ENCODE peak calls at places on chromosomes 5 and 9, in seven cellular contexts. Z, V, O, M, G, L and Y are unnamed samples.
A peak's percentile ranks its signal among the peaks of the same experiment; 100 is the strongest.

GRCh38 chr5:156186760-156187159 is 140.2 kb upstream of the SGCD start:
- DNase-seq in Z (no peak), M (no peak), L (no peak), O (no peak), G (no peak), V (no peak), Y (no peak)

GRCh38 chr9:110133608-110134214 is 74.2 kb downstream of the C9orf152 start:
- DNase-seq in M (no peak), G (no peak), L (no peak), Z (no peak), V (no peak), O (no peak), Y (no peak)

GRCh38 chr9:134943411-134943810 is 25.7 kb upstream of the FCN1 start:
- DNase-seq in Z (no peak), G (no peak), O (no peak), L (no peak), V (no peak), M (no peak), Y (no peak)

GRCh38 chr9:137665697-137666504 is 47.1 kb downstream of the EHMT1 start:
- DNase-seq in V (no peak), M (peak; percentile 82), Z (no peak), O (no peak), G (no peak), L (no peak), Y (no peak)

GRCh38 chr5:33891731-33892418 is at the start of gene ADAMTS12:
- DNase-seq in L (peak; percentile 44), O (no peak), M (peak; percentile 85), Z (no peak), V (no peak), G (no peak), Y (no peak)

GRCh38 chr5:123035320-123035949 is 1.1 kb downstream of the PPIC start:
- DNase-seq in M (peak; percentile 55), G (no peak), Z (peak; percentile 5), O (no peak), V (no peak), L (peak; percentile 58), Y (no peak)

GRCh38 chr9:127818574-127818973 is 15.9 kb downstream of the FPGS start:
- DNase-seq in M (no peak), Z (no peak), G (no peak), V (no peak), L (no peak), O (no peak), Y (no peak)

GRCh38 chr9:121861501-121862180 is 210.2 kb downstream of the DAB2IP start:
- DNase-seq in G (no peak), L (no peak), V (no peak), O (no peak), M (peak; percentile 67), Z (no peak), Y (no peak)

GRCh38 chr5:59322887-59323286 is 570.6 kb downstream of the PDE4D start:
- DNase-seq in M (no peak), V (no peak), G (no peak), Z (no peak), L (no peak), O (no peak), Y (no peak)

GRCh38 chr5:179906795-179907569 is 715 bp downstream of the TBC1D9B start:
- DNase-seq in M (peak; percentile 60), L (peak; percentile 40), O (no peak), G (no peak), Z (peak; percentile 30), V (no peak), Y (peak; percentile 51)

GRCh38 chr5:8458038-8458383 is 589.1 kb downstream of the MTRR start:
- DNase-seq in O (no peak), M (no peak), Z (no peak), G (no peak), L (peak; percentile 83), V (peak; percentile 33), Y (no peak)

GRCh38 chr9:20384642-20385041 is 237.7 kb downstream of the MLLT3 start:
- DNase-seq in V (no peak), G (no peak), M (no peak), O (no peak), Z (no peak), L (no peak), Y (no peak)

GRCh38 chr9:137269231-137269772 is 8.2 kb upstream of the TOR4A start:
- DNase-seq in G (no peak), Z (no peak), M (no peak), L (no peak), O (no peak), V (no peak), Y (no peak)

GRCh38 chr9:13915591-13916301 is 398.2 kb downstream of the NFIB start:
- DNase-seq in V (no peak), Z (no peak), G (no peak), M (no peak), L (no peak), O (no peak), Y (no peak)

GRCh38 chr5:154368041-154368800 is 77.6 kb upstream of the SAP30L start:
- DNase-seq in Z (no peak), G (no peak), L (peak; percentile 12), O (no peak), M (peak; percentile 55), V (no peak), Y (no peak)

GRCh38 chr5:88428633-88429032 is 160.0 kb upstream of the TMEM161B start:
- DNase-seq in M (no peak), G (no peak), L (no peak), O (no peak), Z (no peak), V (no peak), Y (no peak)

GRCh38 chr9:113011911-113012381 is at the start of gene ZNF883:
- DNase-seq in Z (peak; percentile 27), O (no peak), G (peak; percentile 70), L (peak; percentile 90), M (peak; percentile 78), V (peak; percentile 41), Y (peak; percentile 2)

GRCh38 chr9:93475108-93475507 is 21.7 kb upstream of the FAM120AOS start:
- DNase-seq in V (no peak), Z (no peak), M (no peak), L (no peak), O (no peak), G (no peak), Y (no peak)

GRCh38 chr5:179407191-179408175 is 62.2 kb upstream of the ADAMTS2 start:
- DNase-seq in G (no peak), M (no peak), L (no peak), Z (no peak), O (no peak), V (no peak), Y (peak; percentile 37)

GRCh38 chr5:135233477-135233876 is 165.6 kb downstream of the MACROH2A1 start:
- DNase-seq in V (no peak), M (no peak), L (no peak), O (no peak), Z (no peak), G (no peak), Y (no peak)

GRCh38 chr9:87816041-87816440 is 66.6 kb upstream of the SPATA31E1 start:
- DNase-seq in O (no peak), Z (no peak), V (no peak), L (peak; percentile 45), M (no peak), G (peak; percentile 1), Y (no peak)

GRCh38 chr5:130715541-130715940 is 449.5 kb downstream of the HINT1 start:
- DNase-seq in V (no peak), G (no peak), L (no peak), Z (no peak), O (no peak), M (no peak), Y (no peak)

GRCh38 chr5:110371725-110372041 is 354.8 kb downstream of the TMEM232 start:
- DNase-seq in M (no peak), G (no peak), V (no peak), Z (no peak), O (no peak), L (no peak), Y (no peak)

GRCh38 chr9:116152390-116152789 is 1.2 kb upstream of the PAPPA start:
- DNase-seq in M (no peak), O (no peak), G (peak; percentile 14), L (peak; percentile 56), Z (no peak), V (no peak), Y (no peak)

GRCh38 chr5:170681013-170681433 is 102.5 kb upstream of the GABRP start:
- DNase-seq in M (peak; percentile 80), L (peak; percentile 7), Z (peak; percentile 46), O (no peak), G (no peak), V (no peak), Y (no peak)

GRCh38 chr9:112145886-112146285 is 29.2 kb downstream of the SUSD1 start:
- DNase-seq in V (no peak), M (no peak), G (no peak), O (no peak), L (no peak), Z (no peak), Y (no peak)

GRCh38 chr5:68196876-68197275 is 18.7 kb upstream of the PIK3R1 start:
- DNase-seq in Z (no peak), M (no peak), O (no peak), V (no peak), L (no peak), G (no peak), Y (no peak)

GRCh38 chr5:133932441-133933168 is 35.8 kb downstream of the C5orf15 start:
- DNase-seq in O (no peak), Z (no peak), M (no peak), L (no peak), V (no peak), G (no peak), Y (no peak)

GRCh38 chr5:93330506-93330905 is 250.5 kb downstream of the NR2F1-AS1 start:
- DNase-seq in L (no peak), V (no peak), M (no peak), O (no peak), Z (no peak), G (no peak), Y (no peak)

GRCh38 chr5:96067902-96068614 is 106.4 kb upstream of the ELL2 start:
- DNase-seq in L (no peak), M (no peak), Z (peak; percentile 17), G (no peak), V (no peak), O (no peak), Y (no peak)

GRCh38 chr5:152246401-152246800 is 158.7 kb downstream of the NMUR2 start:
- DNase-seq in L (no peak), O (no peak), Z (no peak), M (peak; percentile 62), G (no peak), V (no peak), Y (no peak)

GRCh38 chr9:134041649-134041962 is 16.3 kb downstream of the BRD3OS start:
- DNase-seq in Z (no peak), M (no peak), G (no peak), O (no peak), L (no peak), V (no peak), Y (no peak)

GRCh38 chr9:93301911-93302525 is 118.1 kb downstream of the WNK2 start:
- DNase-seq in O (no peak), Z (no peak), G (no peak), M (no peak), V (no peak), L (no peak), Y (peak; percentile 45)